ENCODE peak calls at places on chromosome 22, in ten cellular contexts. X is HFF-Myc, F is fibroblast of mammary gland, Q is testis, G is choroid plexus epithelial cell, P is spleen, L is A549, Z is IMR-90, U is cardiac fibroblast, S is astrocyte of the spinal cord. I is an unnamed sample.
A peak's percentile ranks its signal among the peaks of the same experiment; 100 is the strongest.

GRCh38 chr22:29078036-29078868 is 5.4 kb downstream of the KREMEN1 start:
- DNase-seq in X (no peak), F (no peak), Q (no peak), G (no peak), P (no peak), L (no peak), Z (no peak), U (no peak), S (no peak), I (peak; percentile 47)

GRCh38 chr22:20970939-20971657 is 4.0 kb downstream of the AIFM3 start:
- DNase-seq in X (no peak), F (no peak), Q (no peak), G (peak; percentile 37), P (peak; percentile 50), L (no peak), Z (no peak), U (no peak), S (peak; percentile 28), I (no peak)

GRCh38 chr22:25564979-25565677 is 653 bp downstream of the GRK3 start:
- DNase-seq in X (no peak), F (no peak), Q (peak; percentile 26), G (peak; percentile 7), P (peak; percentile 89), L (peak; percentile 20), Z (no peak), U (peak; percentile 26), S (no peak), I (peak; percentile 40)

GRCh38 chr22:48404801-48405447 is 1422.7 kb downstream of the BRD1 start:
- DNase-seq in X (no peak), F (no peak), Q (no peak), G (no peak), P (no peak), L (no peak), Z (no peak), U (no peak), S (no peak), I (no peak)

GRCh38 chr22:35622132-35622913 is 5.2 kb upstream of the MB start:
- DNase-seq in X (no peak), F (no peak), Q (peak; percentile 38), G (no peak), P (no peak), L (peak; percentile 75), Z (no peak), U (no peak), S (no peak), I (no peak)

GRCh38 chr22:33873186-33873585 is 47.1 kb downstream of the LARGE1 start:
- DNase-seq in X (no peak), F (no peak), Q (peak; percentile 17), G (no peak), P (peak; percentile 66), L (no peak), Z (no peak), U (no peak), S (no peak), I (no peak)

GRCh38 chr22:29030618-29031235 is 30.9 kb downstream of the C22orf31 start:
- DNase-seq in X (peak; percentile 62), F (peak; percentile 87), Q (peak; percentile 85), G (peak; percentile 88), P (peak; percentile 80), L (peak; percentile 82), Z (peak; percentile 77), U (peak; percentile 79), S (peak; percentile 96), I (peak; percentile 93)

GRCh38 chr22:43798492-43798891 is 13.6 kb downstream of the EFCAB6 start:
- DNase-seq in X (no peak), F (peak; percentile 39), Q (no peak), G (no peak), P (no peak), L (no peak), Z (peak; percentile 63), U (no peak), S (no peak), I (no peak)

GRCh38 chr22:16961477-16962186 is 46.4 kb downstream of the GAB4 start:
- DNase-seq in X (no peak), F (no peak), Q (no peak), G (no peak), P (no peak), L (no peak), Z (no peak), U (no peak), S (no peak), I (no peak)

GRCh38 chr22:19659805-19660345 is 54.4 kb upstream of the SEPTIN5 start:
- DNase-seq in X (no peak), F (no peak), Q (no peak), G (no peak), P (no peak), L (no peak), Z (no peak), U (no peak), S (no peak), I (no peak)

GRCh38 chr22:20175597-20175900 is 24.7 kb upstream of the CCDC188 start:
- DNase-seq in X (peak; percentile 56), F (peak; percentile 15), Q (no peak), G (no peak), P (no peak), L (peak; percentile 11), Z (peak; percentile 24), U (no peak), S (no peak), I (peak; percentile 65)

GRCh38 chr22:45197606-45198462 is 34.1 kb downstream of the NUP50 start:
- DNase-seq in X (no peak), F (no peak), Q (peak; percentile 83), G (peak; percentile 21), P (peak; percentile 61), L (no peak), Z (no peak), U (no peak), S (no peak), I (no peak)

GRCh38 chr22:38035530-38035885 is 21.7 kb upstream of the PICK1 start:
- DNase-seq in X (no peak), F (no peak), Q (no peak), G (no peak), P (no peak), L (no peak), Z (no peak), U (no peak), S (no peak), I (no peak)

GRCh38 chr22:36433318-36434231 is 45.8 kb upstream of the MYH9 start:
- DNase-seq in X (no peak), F (no peak), Q (no peak), G (no peak), P (no peak), L (no peak), Z (no peak), U (no peak), S (no peak), I (no peak)

GRCh38 chr22:31313366-31314147 is 21.3 kb upstream of the PIK3IP1 start:
- DNase-seq in X (peak; percentile 72), F (peak; percentile 67), Q (peak; percentile 85), G (peak; percentile 74), P (peak; percentile 81), L (peak; percentile 39), Z (peak; percentile 61), U (peak; percentile 77), S (peak; percentile 67), I (peak; percentile 78)

GRCh38 chr22:21827628-21828267 is 39.7 kb downstream of the MAPK1 start:
- DNase-seq in X (no peak), F (no peak), Q (no peak), G (no peak), P (no peak), L (no peak), Z (no peak), U (no peak), S (no peak), I (no peak)

GRCh38 chr22:18005201-18005926 is 19.0 kb downstream of the MICAL3 start:
- DNase-seq in X (no peak), F (no peak), Q (peak; percentile 66), G (peak; percentile 48), P (no peak), L (no peak), Z (no peak), U (no peak), S (no peak), I (no peak)

GRCh38 chr22:49464024-49464423 is 363.6 kb downstream of the BRD1 start:
- DNase-seq in X (no peak), F (no peak), Q (no peak), G (no peak), P (no peak), L (no peak), Z (no peak), U (no peak), S (no peak), I (no peak)

GRCh38 chr22:23896166-23896522 is 2.0 kb downstream of the MIF start:
- DNase-seq in X (no peak), F (no peak), Q (no peak), G (no peak), P (no peak), L (no peak), Z (no peak), U (no peak), S (no peak), I (no peak)
- H3K4me3 ChIP-seq in X (peak overlapping the region; percentile 76), F (no peak overlapping the region), Q (no peak overlapping the region), G (peak overlapping the region; percentile 92), P (no peak overlapping the region), L (peak overlapping the region; percentile 81), Z (no peak overlapping the region), U (no peak overlapping the region), S (no peak overlapping the region), I (no peak overlapping the region)

DNA sequence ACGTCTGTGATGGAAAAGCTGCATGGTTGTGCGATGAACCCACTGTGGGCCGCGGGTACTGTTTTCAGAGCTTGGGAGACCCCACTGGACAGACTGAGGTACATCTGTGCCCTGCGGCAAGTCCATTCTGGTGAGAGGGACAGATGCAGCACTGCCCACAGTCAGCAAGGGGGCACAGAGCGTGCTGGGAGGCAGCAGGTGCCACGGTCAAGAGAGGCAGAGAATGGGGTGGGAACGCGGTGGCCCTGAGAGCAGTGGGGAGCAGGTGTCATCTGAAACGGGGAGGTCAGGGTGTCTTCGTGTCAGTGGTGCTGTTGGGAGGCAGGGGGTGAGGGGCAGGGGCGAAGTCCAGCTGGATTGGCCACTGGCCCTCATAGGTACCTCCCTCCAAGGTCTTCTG is 32.0 kb downstream of the TBC1D22A start:
- DNase-seq in X (no peak), F (no peak), Q (no peak), G (no peak), P (no peak), L (no peak), Z (no peak), U (no peak), S (no peak), I (no peak)
- TF ChIP-seq CTCF in X (no peak), F (no peak), Q (no peak), G (no peak), P (no peak), L (no peak), Z (no peak), U (no peak), S (no peak), I (no peak)

GRCh38 chr22:47300698-47301405 is 538.4 kb downstream of the TBC1D22A start:
- DNase-seq in X (no peak), F (no peak), Q (no peak), G (no peak), P (no peak), L (no peak), Z (no peak), U (no peak), S (no peak), I (no peak)
- H3K4me3 ChIP-seq in X (no peak overlapping the region), F (no peak overlapping the region), Q (no peak overlapping the region), G (no peak overlapping the region), P (no peak overlapping the region), L (no peak overlapping the region), Z (no peak overlapping the region), U (no peak overlapping the region), S (no peak overlapping the region), I (no peak overlapping the region)

DNA sequence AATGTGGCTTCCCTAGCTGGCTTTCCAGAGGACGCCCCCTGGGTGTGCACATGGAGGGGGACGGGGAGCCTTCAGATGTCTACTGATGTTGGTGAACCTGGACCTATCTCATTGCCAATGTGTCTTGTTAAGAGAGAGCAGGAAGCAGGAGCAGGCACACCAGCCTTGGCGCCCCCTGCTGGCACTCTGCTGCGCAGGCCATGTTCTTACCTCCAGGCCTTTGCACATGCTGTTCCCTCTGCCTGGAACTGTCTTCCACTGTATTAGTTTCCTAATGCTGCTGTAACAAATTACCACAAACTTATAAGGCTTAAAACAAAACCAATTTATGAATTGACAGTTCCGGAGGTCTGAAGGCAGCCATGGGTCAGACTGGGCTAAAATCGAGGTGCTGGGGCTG is 23.6 kb upstream of the MN1 start:
- DNase-seq in X (no peak), F (peak; percentile 15), Q (peak; percentile 34), G (no peak), P (no peak), L (peak; percentile 30), Z (no peak), U (peak; percentile 20), S (no peak), I (no peak)
- TF ChIP-seq CTCF in X (peak; percentile 70), F (peak; percentile 40), Q (no peak), G (peak; percentile 45), P (no peak), L (peak; percentile 14), Z (peak; percentile 16), U (peak; percentile 44), S (peak; percentile 46), I (peak; percentile 22)

I was measured in foreskin fibroblast.